ENCODE peak calls at places on chromosomes 1 and 21, in nine cellular contexts. V is fibroblast of lung, P is progenitor cell of endocrine pancreas, U is foreskin fibroblast, D is transverse colon, H is DND-41, B is RWPE1, X is HFF-Myc, N is omental fat pad. S is an unnamed sample.

GRCh38 chr1:172742599-172743500 is 83.9 kb downstream of the FASLG start:
- DNase-seq in D (no peak), B (peak), H (peak), V (peak), X (no peak), U (peak), N (no peak), P (no peak), S (peak)

GRCh38 chr1:89670711-89671110 is 37.8 kb downstream of the LRRC8C start:
- DNase-seq in P (no peak), H (no peak), X (no peak), D (no peak), B (no peak), V (no peak), U (no peak), N (no peak), S (no peak)

GRCh38 chr1:223771469-223771813 is 59.1 kb downstream of the CAPN2 start:
- DNase-seq in X (no peak), V (no peak), P (no peak), U (no peak), D (no peak), H (no peak), B (no peak), N (no peak), S (no peak)

GRCh38 chr1:26799479-26800133 is 11.9 kb downstream of the PIGV start:
- DNase-seq in U (peak), V (peak), H (no peak), P (no peak), B (peak), D (peak), N (no peak), X (no peak), S (peak)

GRCh38 chr1:57835620-57836019 is 411.8 kb upstream of the DAB1 start:
- DNase-seq in D (peak), V (peak), N (no peak), X (no peak), H (no peak), U (peak), P (no peak), B (no peak), S (no peak)

GRCh38 chr1:228283043-228283371 is 75.2 kb downstream of the OBSCN start:
- DNase-seq in B (no peak), N (no peak), U (no peak), V (no peak), X (no peak), P (no peak), D (no peak), H (no peak), S (no peak)

GRCh38 chr1:244113532-244114320 is 62.6 kb downstream of the ZBTB18 start:
- DNase-seq in U (no peak), B (no peak), N (no peak), P (no peak), X (no peak), V (peak), D (no peak), H (no peak), S (no peak)

GRCh38 chr1:59596432-59596831 is 218.3 kb upstream of the HOOK1 start:
- DNase-seq in B (peak), D (no peak), H (no peak), P (no peak), V (peak), X (peak), U (peak), N (no peak), S (no peak)

GRCh38 chr21:16713331-16714114 is 799.3 kb upstream of the CXADR start:
- DNase-seq in P (no peak), V (peak), H (no peak), B (no peak), N (no peak), X (no peak), U (peak), D (no peak), S (no peak)

GRCh38 chr1:22930235-22930912 is 42.3 kb downstream of the LACTBL1 start:
- DNase-seq in X (no peak), N (no peak), H (peak), V (peak), P (peak), B (peak), D (peak), U (peak), S (peak)

GRCh38 chr1:164308101-164308500 is 250.9 kb upstream of the PBX1 start:
- DNase-seq in V (peak), N (no peak), X (no peak), B (no peak), D (no peak), P (no peak), U (no peak), H (no peak), S (no peak)

GRCh38 chr1:230307213-230307612 is 118.9 kb downstream of the PGBD5 start:
- DNase-seq in U (no peak), V (peak), P (no peak), N (no peak), B (peak), X (no peak), D (no peak), H (no peak), S (no peak)

GRCh38 chr1:226009650-226010044 is 10.5 kb upstream of the SDE2 start:
- DNase-seq in V (no peak), P (no peak), H (no peak), D (no peak), U (no peak), X (no peak), N (no peak), B (no peak), S (no peak)

GRCh38 chr1:234634387-234634786 is 24.4 kb upstream of the IRF2BP2 start:
- DNase-seq in X (no peak), N (no peak), U (no peak), H (no peak), D (no peak), B (no peak), P (no peak), V (no peak), S (no peak)

GRCh38 chr21:37642493-37642892 is 273.8 kb downstream of the KCNJ6 start:
- DNase-seq in V (no peak), U (no peak), P (no peak), D (no peak), H (peak), B (no peak), N (no peak), X (no peak), S (peak)

GRCh38 chr1:32266926-32267645 is 16.0 kb downstream of the LCK start:
- DNase-seq in H (no peak), B (no peak), V (peak), P (no peak), N (no peak), U (peak), D (no peak), X (no peak), S (no peak)

GRCh38 chr1:159261726-159262494 is 40.2 kb upstream of the FCER1A start:
- DNase-seq in B (peak), X (no peak), P (no peak), D (no peak), U (no peak), H (no peak), V (no peak), N (no peak), S (no peak)

GRCh38 chr1:79074975-79075374 is 68.4 kb upstream of the ADGRL4 start:
- DNase-seq in D (no peak), B (no peak), V (peak), U (peak), H (no peak), X (no peak), P (no peak), N (no peak), S (no peak)

GRCh38 chr1:154793674-154794073 is 76.4 kb downstream of the KCNN3 start:
- DNase-seq in D (no peak), P (no peak), H (no peak), V (no peak), N (no peak), B (no peak), X (no peak), U (no peak), S (no peak)

GRCh38 chr1:225747566-225747965 is 30.1 kb upstream of the SRP9 start:
- DNase-seq in H (no peak), D (no peak), U (no peak), P (no peak), X (no peak), B (no peak), N (no peak), V (no peak), S (no peak)

GRCh38 chr1:186202174-186202843 is 172.7 kb downstream of the TPR start:
- DNase-seq in V (no peak), D (no peak), X (no peak), P (no peak), U (peak), H (no peak), N (no peak), B (no peak), S (no peak)

GRCh38 chr1:41712687-41713086 is 206.0 kb downstream of the HIVEP3 start:
- DNase-seq in N (no peak), P (no peak), U (peak), X (no peak), H (no peak), D (no peak), B (no peak), V (no peak), S (no peak)

GRCh38 chr1:176102243-176102642 is 104.8 kb downstream of the COP1 start:
- DNase-seq in D (no peak), H (no peak), B (no peak), X (no peak), V (peak), N (no peak), P (no peak), U (peak), S (no peak)

GRCh38 chr1:202014915-202015676 is 4.7 kb downstream of the ELF3 start:
- DNase-seq in P (no peak), N (no peak), U (no peak), V (no peak), D (peak), X (no peak), B (peak), H (no peak), S (no peak)

GRCh38 chr1:54471588-54471987 is 65.4 kb upstream of the SSBP3 start:
- DNase-seq in N (no peak), U (no peak), H (no peak), V (no peak), B (no peak), P (no peak), D (no peak), X (no peak), S (no peak)

GRCh38 chr1:99481391-99481996 is 164.4 kb upstream of the PALMD start:
- DNase-seq in N (no peak), P (peak), D (peak), H (peak), U (peak), B (peak), V (peak), X (peak), S (peak)

GRCh38 chr1:198187973-198188588 is 31.3 kb downstream of the NEK7 start:
- DNase-seq in N (no peak), D (no peak), X (no peak), U (no peak), V (peak), B (no peak), P (no peak), H (peak), S (no peak)

GRCh38 chr1:5637171-5637570 is 355.1 kb downstream of the NPHP4 start:
- DNase-seq in B (no peak), H (peak), D (peak), P (no peak), X (no peak), V (no peak), N (no peak), U (no peak), S (peak)
- TF ChIP-seq CTCF in B (peak), H (peak), D (peak), P (peak), X (no peak), V (peak), N (no peak), U (no peak), S (peak)

GRCh38 chr1:1788646-1789431 is 10.6 kb upstream of the NADK start:
- DNase-seq in P (no peak), U (peak), B (no peak), N (no peak), D (peak), X (no peak), H (no peak), V (no peak), S (peak)
- TF ChIP-seq CTCF in P (peak), U (peak), B (peak), N (no peak), D (peak), X (peak), H (peak), V (peak), S (no peak)

GRCh38 chr1:231966983-231967382 is 340.4 kb downstream of the DISC1 start:
- DNase-seq in V (no peak), N (no peak), U (no peak), P (no peak), B (no peak), X (no peak), H (no peak), D (no peak), S (no peak)
- TF ChIP-seq CTCF in V (no peak), N (no peak), U (no peak), P (peak), B (no peak), X (no peak), H (no peak), D (no peak), S (no peak)

GRCh38 chr1:213669512-213669911 is 318.3 kb upstream of the PROX1 start:
- DNase-seq in D (no peak), H (no peak), U (no peak), P (no peak), X (no peak), V (no peak), B (no peak), N (no peak), S (no peak)

GRCh38 chr1:213669964-213670691 is 317.6 kb upstream of the PROX1 start:
- DNase-seq in H (peak), V (no peak), U (no peak), B (no peak), N (no peak), X (no peak), P (no peak), D (peak), S (no peak)

GRCh38 chr1:213670692-213671023 is 317.1 kb upstream of the PROX1 start:
- DNase-seq in V (no peak), B (no peak), U (no peak), N (no peak), P (no peak), H (no peak), X (no peak), D (no peak), S (no peak)

GRCh38 chr1:213666922-213667321 is 320.9 kb upstream of the PROX1 start:
- DNase-seq in B (no peak), N (no peak), X (no peak), D (no peak), P (no peak), U (no peak), H (no peak), V (no peak), S (no peak)

DNA sequence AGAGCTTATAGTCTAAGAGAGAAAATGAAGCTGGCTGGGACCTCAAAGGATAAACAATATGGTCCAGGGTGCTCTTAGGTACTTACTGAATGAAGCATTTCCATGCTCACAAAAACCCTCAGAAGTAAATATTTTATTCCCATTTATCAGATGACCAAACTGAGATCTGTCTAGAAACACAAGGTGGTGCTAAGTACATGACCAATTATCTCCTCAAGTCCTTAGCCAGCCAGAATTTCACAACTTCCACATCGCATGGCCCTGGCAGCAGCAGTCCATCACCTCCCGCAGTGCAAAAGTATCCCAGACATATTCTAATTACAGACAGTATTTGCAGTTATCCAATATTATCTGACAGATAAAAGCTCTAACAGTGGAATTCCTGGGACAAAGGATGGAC is 321.7 kb upstream of the PROX1 start:
- DNase-seq in N (no peak), X (no peak), P (no peak), H (no peak), U (no peak), B (no peak), V (no peak), D (no peak), S (no peak)
- TF ChIP-seq CTCF in N (no peak), X (no peak), P (no peak), H (no peak), U (no peak), B (no peak), V (no peak), D (no peak), S (no peak)

GRCh38 chr1:21508580-21509350 is 458 bp upstream of the ALPL start:
- DNase-seq in B (peak), N (peak), U (peak), V (peak), H (no peak), X (no peak), P (peak), D (peak), S (peak)

GRCh38 chr1:21509351-21510112 is at the start of gene ALPL:
- DNase-seq in D (no peak), U (no peak), P (no peak), B (no peak), N (no peak), H (no peak), X (no peak), V (no peak), S (no peak)

GRCh38 chr1:21511579-21512522 is 2.6 kb downstream of the ALPL start:
- DNase-seq in X (no peak), D (peak), B (no peak), P (no peak), U (peak), N (no peak), V (peak), H (no peak), S (no peak)

GRCh38 chr1:21510113-21510493 is 880 bp downstream of the ALPL start:
- DNase-seq in H (no peak), N (no peak), V (no peak), P (no peak), B (no peak), X (no peak), U (no peak), D (no peak), S (no peak)

DNA sequence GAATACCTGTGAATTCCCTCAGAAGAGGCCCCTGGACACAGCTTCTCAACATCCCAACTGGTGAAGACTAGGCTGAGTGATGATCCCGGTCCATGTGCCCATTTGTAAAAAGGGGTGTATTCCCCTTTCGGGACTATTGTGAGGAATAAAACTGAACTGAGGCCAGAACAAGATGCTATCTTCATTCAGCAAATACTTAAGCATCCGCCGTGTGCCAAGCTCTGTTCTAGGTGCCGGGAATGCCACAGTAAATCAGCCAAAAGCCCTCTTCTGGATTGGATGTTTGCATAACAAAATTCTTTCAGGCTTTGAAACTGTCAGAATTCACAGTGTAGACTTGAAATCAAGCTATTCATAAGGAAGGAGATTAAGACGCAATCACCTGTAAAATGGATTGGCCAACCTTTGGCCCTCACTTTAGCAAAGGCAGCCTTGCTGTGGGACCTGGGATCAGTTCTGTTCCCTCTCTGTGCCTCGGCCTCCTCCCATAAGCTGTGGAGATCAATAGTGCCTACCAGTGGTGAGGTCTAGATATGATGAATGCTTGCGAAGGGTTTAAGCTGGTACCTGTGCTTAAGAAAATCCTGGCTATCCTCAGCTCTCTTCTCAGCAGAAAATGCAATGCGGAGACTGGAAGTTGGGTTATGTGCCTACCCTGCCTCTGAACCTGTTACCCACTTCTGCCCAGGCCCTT is 1.8 kb downstream of the ALPL start:
- DNase-seq in N (no peak), H (no peak), V (peak), X (no peak), B (no peak), U (no peak), D (no peak), P (no peak), S (no peak)
- TF ChIP-seq CTCF in N (no peak), H (peak), V (no peak), X (no peak), B (no peak), U (no peak), D (no peak), P (peak), S (no peak)

DNA sequence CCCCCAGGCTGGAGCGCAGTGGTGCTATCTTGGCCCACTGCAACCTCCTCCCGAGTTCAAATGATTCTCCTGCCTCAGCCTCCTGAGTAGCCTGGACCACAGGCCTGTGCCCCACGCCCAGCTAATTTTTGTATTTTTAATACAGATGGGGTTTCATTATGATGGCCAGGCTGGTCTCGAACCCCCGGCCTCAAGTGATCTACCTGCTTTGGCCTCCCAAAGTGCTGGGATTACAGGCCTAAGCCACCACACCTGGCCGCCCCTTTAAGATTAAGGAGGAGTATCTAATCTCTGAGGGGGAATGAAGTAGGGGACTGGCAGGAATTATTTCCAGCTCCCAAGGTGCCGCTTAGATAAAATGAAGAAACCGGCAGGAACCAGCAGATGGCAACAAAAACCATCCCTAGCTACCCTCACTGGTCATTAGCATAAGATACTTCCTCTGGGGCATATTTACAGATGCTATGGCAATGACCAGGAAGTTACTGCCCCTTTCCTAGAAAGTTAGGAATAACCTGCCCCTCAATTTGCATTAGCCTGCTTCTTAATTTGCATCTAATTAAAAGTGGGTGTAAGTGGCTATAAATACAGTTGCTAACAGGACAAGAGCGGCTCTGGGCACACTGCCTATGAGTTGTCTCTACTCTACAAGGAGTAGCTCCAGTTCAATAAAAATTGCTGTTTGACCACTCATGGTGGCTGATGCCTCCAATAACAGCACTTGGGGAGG is 7.1 kb upstream of the NSUN4 start:
- DNase-seq in H (no peak), V (peak), B (peak), D (no peak), N (no peak), X (no peak), U (peak), P (no peak), S (no peak)
- TF ChIP-seq CTCF in H (peak), V (peak), B (no peak), D (peak), N (no peak), X (peak), U (peak), P (peak), S (no peak)

GRCh38 chr1:15975805-15976680 is at the start of gene ZBTB17:
- DNase-seq in X (peak), B (peak), P (peak), N (peak), D (peak), H (peak), U (peak), V (peak), S (peak)
- TF ChIP-seq CTCF in X (no peak), B (no peak), P (no peak), N (no peak), D (peak), H (no peak), U (no peak), V (no peak), S (no peak)